ENCODE peak calls at places on chromosomes 1 and 21, in five cellular contexts. D is cardiac muscle cell, K is BE2C, W is body of pancreas, F is upper lobe of right lung. U is an unnamed sample.

GRCh38 chr1:8598060-8598724 is 219.2 kb downstream of the RERE start:
- DNase-seq in W (peak; percentile 65), D (peak; percentile 45), F (no peak), K (peak; percentile 47), U (no peak)

GRCh38 chr1:82778612-82779011 is 977.9 kb downstream of the ADGRL2 start:
- DNase-seq in F (no peak), D (peak; percentile 7), W (no peak), K (peak; percentile 29), U (no peak)

GRCh38 chr1:17586172-17586963 is 46.9 kb downstream of the ARHGEF10L start:
- DNase-seq in D (peak; percentile 23), W (peak; percentile 43), F (peak; percentile 71), K (no peak), U (no peak)

GRCh38 chr1:183029591-183030000 is 6.4 kb downstream of the LAMC1 start:
- DNase-seq in D (no peak), K (no peak), W (no peak), F (no peak), U (no peak)

GRCh38 chr1:44208216-44208615 is 5.1 kb upstream of the DMAP1 start:
- DNase-seq in K (no peak), F (no peak), W (no peak), D (no peak), U (no peak)

GRCh38 chr1:8078176-8078671 is 52.1 kb upstream of the ERRFI1 start:
- DNase-seq in D (no peak), K (no peak), F (no peak), W (no peak), U (no peak)

GRCh38 chr21:32719085-32719484 is 8.7 kb downstream of the SYNJ1 start:
- DNase-seq in D (no peak), W (no peak), F (no peak), K (no peak), U (no peak)

GRCh38 chr1:145985502-145986439 is 10.6 kb downstream of the TXNIP start:
- DNase-seq in F (peak; percentile 80), K (no peak), W (peak; percentile 70), D (peak; percentile 75), U (no peak)

GRCh38 chr21:35360870-35361570 is 311.9 kb upstream of the RUNX1 start:
- DNase-seq in K (no peak), F (no peak), W (no peak), D (no peak), U (no peak)

GRCh38 chr1:160062134-160062533 is 7.8 kb downstream of the KCNJ10 start:
- DNase-seq in F (peak; percentile 55), D (no peak), W (no peak), K (no peak), U (no peak)

GRCh38 chr1:175383239-175383638 is 190.7 kb upstream of the KIAA0040 start:
- DNase-seq in K (no peak), F (no peak), W (no peak), D (no peak), U (no peak)

GRCh38 chr1:198234511-198235251 is 77.9 kb downstream of the NEK7 start:
- DNase-seq in W (no peak), F (no peak), D (peak; percentile 9), K (no peak), U (no peak)

GRCh38 chr1:233327938-233328660 is 575 bp downstream of the MAP3K21 start:
- DNase-seq in D (peak; percentile 55), F (peak; percentile 78), K (peak; percentile 10), W (peak; percentile 53), U (peak; percentile 22)

GRCh38 chr1:205458777-205459566 is 3.1 kb upstream of the BLACAT1 start:
- DNase-seq in K (no peak), F (peak; percentile 55), W (peak; percentile 50), D (peak; percentile 85), U (peak; percentile 59)

GRCh38 chr1:157356611-157357010 is 195.7 kb downstream of the FCRL5 start:
- DNase-seq in D (no peak), F (no peak), K (no peak), W (no peak), U (no peak)

GRCh38 chr1:226787638-226788037 is 48.6 kb upstream of the ITPKB start:
- DNase-seq in W (no peak), D (no peak), F (no peak), K (no peak), U (no peak)

GRCh38 chr1:186479162-186479561 is 18.2 kb upstream of the PDC start:
- DNase-seq in K (no peak), F (no peak), W (no peak), D (no peak), U (no peak)

GRCh38 chr1:202576816-202577215 is 133.4 kb downstream of the SYT2 start:
- DNase-seq in D (no peak), W (peak; percentile 31), K (no peak), F (no peak), U (no peak)

GRCh38 chr1:202569393-202570322 is 140.6 kb downstream of the SYT2 start:
- DNase-seq in K (no peak), W (no peak), D (no peak), F (no peak), U (no peak)

GRCh38 chr1:202571719-202572339 is 138.4 kb downstream of the SYT2 start:
- DNase-seq in D (peak; percentile 59), K (peak; percentile 57), W (no peak), F (no peak), U (no peak)

GRCh38 chr1:202575906-202576653 is 134.2 kb downstream of the SYT2 start:
- DNase-seq in K (peak; percentile 79), W (no peak), D (no peak), F (no peak), U (no peak)

GRCh38 chr1:202572867-202573266 is 137.4 kb downstream of the SYT2 start:
- DNase-seq in K (no peak), D (no peak), W (no peak), F (no peak), U (no peak)
- H3K4me1 ChIP-seq in K (peaks cover 58% of the 10 kb centered on the region), D (peaks cover 34% of the 10 kb centered on the region), W (peaks cover 14% of the 10 kb centered on the region), F (peaks cover 29% of the 10 kb centered on the region), U (no peaks in the 10 kb centered on the region)

GRCh38 chr1:32717503-32717902 is 14.9 kb upstream of the SYNC start:
- DNase-seq in F (no peak), K (no peak), W (no peak), D (no peak), U (no peak)
- H3K4me1 ChIP-seq in F (peaks cover 14% of the 10 kb centered on the region), K (no peaks in the 10 kb centered on the region), W (peaks cover 19% of the 10 kb centered on the region), D (peaks cover 5% of the 10 kb centered on the region), U (no peaks in the 10 kb centered on the region)

GRCh38 chr21:26273686-26274313 is 103.2 kb upstream of the APP start:
- DNase-seq in D (no peak), F (no peak), K (no peak), W (no peak), U (no peak)
- H3K4me1 ChIP-seq in D (no peaks in the 10 kb centered on the region), F (no peaks in the 10 kb centered on the region), K (no peaks in the 10 kb centered on the region), W (no peaks in the 10 kb centered on the region), U (no peaks in the 10 kb centered on the region)

DNA sequence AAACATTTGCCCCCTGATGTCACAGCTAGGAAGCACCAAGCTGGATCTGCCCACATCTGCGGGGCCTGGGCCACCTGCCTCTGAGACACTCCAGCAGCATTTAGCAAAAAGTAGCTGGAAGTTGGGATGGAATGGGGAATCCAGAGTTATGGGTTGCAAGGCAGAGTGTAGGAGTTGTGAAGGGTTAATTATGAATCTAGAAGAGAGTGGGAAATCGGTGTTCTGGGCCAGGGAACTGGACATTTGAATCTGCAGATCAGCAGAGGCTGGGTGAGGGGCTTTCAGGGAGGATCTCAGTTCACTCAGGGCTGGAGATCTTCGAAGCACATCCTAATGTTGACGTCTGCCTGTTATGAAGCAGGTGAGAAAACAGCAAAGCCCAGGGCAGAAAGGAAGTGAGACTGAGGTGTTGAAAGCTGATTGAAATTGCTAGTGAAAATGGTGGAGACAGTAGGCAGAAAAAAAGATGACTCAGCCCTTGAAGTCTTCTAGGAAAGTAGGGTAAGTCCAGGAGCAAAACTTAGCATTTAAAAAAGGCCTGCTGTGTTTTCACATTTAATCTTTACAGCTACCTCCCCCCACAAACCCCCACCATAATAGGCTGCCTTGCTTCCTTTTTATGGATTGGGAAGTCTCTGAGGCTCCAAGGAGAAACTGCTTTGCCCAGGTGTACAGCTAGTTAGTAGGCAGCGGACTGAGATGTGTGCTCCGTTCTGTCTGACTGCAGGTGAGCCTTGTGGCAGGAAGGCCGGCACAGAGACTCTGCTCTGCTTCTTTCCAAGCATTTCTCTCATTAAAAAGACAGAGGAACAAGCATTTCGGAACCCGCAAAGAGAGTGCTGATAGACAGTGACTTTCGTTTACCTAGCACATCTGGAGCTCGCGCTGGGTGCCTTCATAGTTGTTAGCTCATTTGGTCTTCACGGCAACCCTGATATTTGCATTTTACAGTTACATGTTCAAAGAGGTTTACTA is 7.2 kb downstream of the VANGL1 start:
- DNase-seq in K (no peak), W (no peak), D (peak; percentile 50), F (no peak), U (no peak)
- H3K4me1 ChIP-seq in K (no peaks in the 10 kb centered on the region), W (peaks cover 55% of the 10 kb centered on the region), D (peaks cover 41% of the 10 kb centered on the region), F (peaks cover under 1% of the 10 kb centered on the region), U (peaks cover 3% of the 10 kb centered on the region)

GRCh38 chr1:89089962-89090361 is 25.0 kb upstream of the GBP1 start:
- DNase-seq in D (no peak), W (no peak), K (no peak), F (no peak), U (no peak)

GRCh38 chr1:89088597-89088996 is 23.6 kb upstream of the GBP1 start:
- DNase-seq in F (no peak), D (no peak), W (no peak), K (no peak), U (no peak)

GRCh38 chr1:89085781-89086180 is 20.8 kb upstream of the GBP1 start:
- DNase-seq in D (peak; percentile 62), F (no peak), K (peak; percentile 49), W (peak; percentile 25), U (peak; percentile 36)

DNA sequence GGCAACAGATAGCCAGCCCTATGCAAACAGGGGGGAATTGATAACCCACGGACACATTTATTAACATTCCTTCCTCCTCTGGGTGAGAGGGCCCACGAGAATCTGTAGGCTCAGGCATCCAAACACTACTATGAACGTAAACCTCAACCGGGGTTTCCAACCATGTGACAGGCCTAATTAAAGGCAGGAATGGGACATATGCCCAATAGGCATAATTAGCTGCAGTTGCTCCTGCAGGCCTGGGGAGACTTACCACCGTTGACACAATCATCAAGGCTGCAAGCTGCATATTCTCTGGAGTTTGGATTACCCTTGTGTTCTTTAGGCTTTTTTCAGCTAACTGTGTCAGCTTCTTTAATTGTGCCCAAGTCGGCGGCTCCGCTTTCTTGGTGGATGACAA is 22.2 kb upstream of the GBP1 start:
- DNase-seq in K (no peak), D (peak; percentile 3), W (no peak), F (no peak), U (no peak)
- H3K4me1 ChIP-seq in K (no peaks in the 10 kb centered on the region), D (peaks cover 12% of the 10 kb centered on the region), W (no peaks in the 10 kb centered on the region), F (no peaks in the 10 kb centered on the region), U (no peaks in the 10 kb centered on the region)

GRCh38 chr1:909861-910310 is 13.8 kb upstream of the SAMD11 start:
- DNase-seq in K (no peak), F (no peak), W (no peak), D (no peak), U (no peak)
- H3K4me1 ChIP-seq in K (peaks cover 55% of the 10 kb centered on the region), F (peaks cover 15% of the 10 kb centered on the region), W (peaks cover 22% of the 10 kb centered on the region), D (peaks cover 12% of the 10 kb centered on the region), U (peaks cover 6% of the 10 kb centered on the region)

DNA sequence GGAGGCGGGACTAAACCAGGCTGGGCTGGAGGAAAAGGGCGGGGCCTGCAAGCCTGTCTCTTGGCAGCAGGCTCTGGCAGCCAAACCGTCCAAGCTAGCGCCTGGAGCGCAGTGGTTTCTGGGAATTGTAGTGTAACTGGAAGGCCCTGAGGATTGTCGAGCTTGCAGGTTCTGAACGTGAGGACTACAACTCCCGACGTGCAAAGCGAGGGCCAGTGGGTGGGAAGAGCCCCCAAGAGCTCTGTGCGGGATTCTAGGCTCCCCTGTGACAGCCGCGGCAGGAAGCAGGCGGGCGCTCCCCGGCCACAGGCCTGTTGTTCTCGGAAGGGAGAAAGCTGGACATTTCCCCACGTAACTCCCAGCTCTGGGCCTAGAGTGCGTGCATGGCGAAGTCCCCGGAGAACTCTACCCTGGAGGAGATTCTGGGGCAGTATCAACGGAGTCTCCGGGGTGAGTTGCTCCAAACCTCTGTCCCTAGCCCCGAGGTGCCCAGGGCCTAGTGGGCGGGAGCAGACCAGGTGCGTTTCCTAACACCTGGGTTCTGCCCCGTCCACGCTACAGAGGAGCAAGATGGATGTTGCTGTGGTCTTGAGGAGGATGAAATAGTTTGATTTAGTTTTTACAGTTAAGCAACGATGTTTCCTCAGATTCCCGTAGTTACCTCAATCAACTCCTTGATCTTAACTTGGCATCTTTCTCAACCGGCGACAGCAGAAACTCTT is at the start of gene SDCCAG8:
- DNase-seq in F (peak; percentile 98), W (peak; percentile 98), K (peak; percentile 98), D (peak; percentile 100), U (peak; percentile 94)
- H3K4me1 ChIP-seq in F (peaks cover 23% of the 10 kb centered on the region), W (peaks cover 29% of the 10 kb centered on the region), K (no peaks in the 10 kb centered on the region), D (peaks cover 31% of the 10 kb centered on the region), U (peaks cover 26% of the 10 kb centered on the region)

U was measured in CD8-positive, alpha-beta T cell.